ENCODE peak calls at places on chromosomes 2 and 18, in seven cellular contexts. One of them, this sample, is unnamed.

GRCh38 chr18:22275706-22276333 is 106.4 kb downstream of the GATA6 start:
- DNase-seq in ovary: no peak
- DNase-seq in A549: no peak
- DNase-seq in pancreas: no peak
- DNase-seq in colonic mucosa: no peak
- DNase-seq in heart right ventricle: no peak
- DNase-seq in lung: no peak
- DNase-seq in this sample: no peak

GRCh38 chr18:13219576-13219975 is 1.0 kb downstream of the LDLRAD4 start:
- DNase-seq in heart right ventricle: no peak
- DNase-seq in A549: no peak
- DNase-seq in lung: no peak
- DNase-seq in ovary: no peak
- DNase-seq in colonic mucosa: no peak
- DNase-seq in pancreas: no peak
- DNase-seq in this sample: no peak

GRCh38 chr2:43220229-43220981 is 6.0 kb downstream of the ZFP36L2 start:
- DNase-seq in heart right ventricle: no peak
- DNase-seq in pancreas: no peak
- DNase-seq in lung: no peak
- DNase-seq in A549: no peak
- DNase-seq in ovary: no peak
- DNase-seq in colonic mucosa: no peak
- DNase-seq in this sample: no peak

GRCh38 chr18:837922-838321 is 25.9 kb upstream of the YES1 start:
- DNase-seq in pancreas: no peak
- DNase-seq in colonic mucosa: no peak
- DNase-seq in lung: no peak
- DNase-seq in ovary: no peak
- DNase-seq in heart right ventricle: no peak
- DNase-seq in A549: no peak
- DNase-seq in this sample: no peak

GRCh38 chr2:207042155-207042554 is 102.8 kb downstream of the CPO start:
- DNase-seq in A549: no peak
- DNase-seq in pancreas: no peak
- DNase-seq in lung: no peak
- DNase-seq in ovary: no peak
- DNase-seq in heart right ventricle: no peak
- DNase-seq in colonic mucosa: no peak
- DNase-seq in this sample: no peak

GRCh38 chr2:102508863-102509262 is 35.8 kb downstream of the SLC9A4 start:
- DNase-seq in heart right ventricle: no peak
- DNase-seq in lung: no peak
- DNase-seq in A549: no peak
- DNase-seq in ovary: no peak
- DNase-seq in pancreas: no peak
- DNase-seq in colonic mucosa: no peak
- DNase-seq in this sample: no peak

GRCh38 chr2:228017784-228018183 is 146.4 kb downstream of the DAW1 start:
- DNase-seq in colonic mucosa: no peak
- DNase-seq in pancreas: no peak
- DNase-seq in A549: no peak
- DNase-seq in heart right ventricle: no peak
- DNase-seq in ovary: no peak
- DNase-seq in lung: no peak
- DNase-seq in this sample: no peak

GRCh38 chr2:195202163-195202845 is 454.7 kb upstream of the SLC39A10 start:
- DNase-seq in ovary: no peak
- DNase-seq in heart right ventricle: no peak
- DNase-seq in colonic mucosa: no peak
- DNase-seq in pancreas: no peak
- DNase-seq in lung: no peak
- DNase-seq in A549: no peak
- DNase-seq in this sample: no peak

GRCh38 chr18:58559427-58560186 is 69.3 kb downstream of the ALPK2 start:
- DNase-seq in lung: no peak
- DNase-seq in heart right ventricle: no peak
- DNase-seq in ovary: no peak
- DNase-seq in pancreas: no peak
- DNase-seq in colonic mucosa: no peak
- DNase-seq in A549: no peak
- DNase-seq in this sample: no peak

GRCh38 chr2:132608222-132608795 is 61.7 kb downstream of the LYPD1 start:
- DNase-seq in lung: no peak
- DNase-seq in ovary: no peak
- DNase-seq in colonic mucosa: no peak
- DNase-seq in heart right ventricle: no peak
- DNase-seq in pancreas: no peak
- DNase-seq in A549: no peak
- DNase-seq in this sample: no peak

GRCh38 chr2:120243211-120243610 is 9.4 kb upstream of the RALB start:
- DNase-seq in pancreas: no peak
- DNase-seq in ovary: no peak
- DNase-seq in colonic mucosa: no peak
- DNase-seq in lung: no peak
- DNase-seq in A549: no peak
- DNase-seq in heart right ventricle: no peak
- DNase-seq in this sample: no peak

GRCh38 chr2:163554864-163555263 is 180.9 kb downstream of the FIGN start:
- DNase-seq in pancreas: no peak
- DNase-seq in colonic mucosa: no peak
- DNase-seq in A549: no peak
- DNase-seq in lung: no peak
- DNase-seq in heart right ventricle: no peak
- DNase-seq in ovary: no peak
- DNase-seq in this sample: no peak

GRCh38 chr2:234596696-234597575 is 100.1 kb upstream of the ARL4C start:
- DNase-seq in lung: no peak
- DNase-seq in heart right ventricle: no peak
- DNase-seq in colonic mucosa: no peak
- DNase-seq in pancreas: no peak
- DNase-seq in A549: no peak
- DNase-seq in ovary: no peak
- DNase-seq in this sample: no peak

GRCh38 chr2:161134547-161135518 is 25.4 kb upstream of the TANK start:
- DNase-seq in pancreas: no peak
- DNase-seq in A549: no peak
- DNase-seq in lung: no peak
- DNase-seq in ovary: no peak
- DNase-seq in colonic mucosa: peak; percentile 68
- DNase-seq in heart right ventricle: peak; percentile 12
- DNase-seq in this sample: no peak

GRCh38 chr2:233486778-233487552 is 79.6 kb downstream of the USP40 start:
- DNase-seq in ovary: no peak
- DNase-seq in pancreas: no peak
- DNase-seq in heart right ventricle: no peak
- DNase-seq in A549: peak; percentile 70
- DNase-seq in colonic mucosa: no peak
- DNase-seq in lung: no peak
- DNase-seq in this sample: no peak

GRCh38 chr2:40138327-40138726 is 313.6 kb downstream of the SLC8A1 start:
- DNase-seq in pancreas: no peak
- DNase-seq in A549: no peak
- DNase-seq in ovary: no peak
- DNase-seq in colonic mucosa: no peak
- DNase-seq in heart right ventricle: no peak
- DNase-seq in lung: no peak
- DNase-seq in this sample: no peak

GRCh38 chr2:227789803-227790202 is 23.8 kb upstream of the CCL20 start:
- DNase-seq in pancreas: no peak
- DNase-seq in heart right ventricle: no peak
- DNase-seq in lung: no peak
- DNase-seq in A549: no peak
- DNase-seq in colonic mucosa: no peak
- DNase-seq in ovary: no peak
- DNase-seq in this sample: no peak

GRCh38 chr2:241776336-241777166 is at the start of gene GAL3ST2:
- DNase-seq in pancreas: no peak
- DNase-seq in colonic mucosa: peak; percentile 82
- DNase-seq in A549: no peak
- DNase-seq in lung: peak; percentile 21
- DNase-seq in ovary: no peak
- DNase-seq in heart right ventricle: no peak
- DNase-seq in this sample: no peak

GRCh38 chr2:174939046-174939445 is 66.1 kb downstream of the CHN1 start:
- DNase-seq in pancreas: no peak
- DNase-seq in A549: peak; percentile 9
- DNase-seq in lung: no peak
- DNase-seq in heart right ventricle: no peak
- DNase-seq in colonic mucosa: no peak
- DNase-seq in ovary: no peak
- DNase-seq in this sample: no peak

GRCh38 chr2:146985753-146986152 is 859.1 kb upstream of the ACVR2A start:
- DNase-seq in pancreas: no peak
- DNase-seq in lung: no peak
- DNase-seq in ovary: no peak
- DNase-seq in A549: no peak
- DNase-seq in colonic mucosa: no peak
- DNase-seq in heart right ventricle: no peak
- DNase-seq in this sample: no peak

GRCh38 chr2:174259981-174260380 is 11.6 kb upstream of the OLA1 start:
- DNase-seq in pancreas: no peak
- DNase-seq in ovary: no peak
- DNase-seq in A549: no peak
- DNase-seq in heart right ventricle: no peak
- DNase-seq in lung: no peak
- DNase-seq in colonic mucosa: no peak
- DNase-seq in this sample: no peak

GRCh38 chr18:22169011-22169888 is at the start of gene GATA6:
- DNase-seq in heart right ventricle: peak; percentile 90
- DNase-seq in colonic mucosa: peak; percentile 94
- DNase-seq in ovary: peak; percentile 96
- DNase-seq in A549: peak; percentile 75
- DNase-seq in lung: peak; percentile 94
- DNase-seq in pancreas: peak; percentile 92
- DNase-seq in this sample: no peak

GRCh38 chr2:211033765-211034164 is 477.4 kb downstream of the CPS1 start:
- DNase-seq in heart right ventricle: no peak
- DNase-seq in colonic mucosa: no peak
- DNase-seq in pancreas: no peak
- DNase-seq in lung: no peak
- DNase-seq in A549: peak; percentile 0
- DNase-seq in ovary: no peak
- DNase-seq in this sample: no peak

DNA sequence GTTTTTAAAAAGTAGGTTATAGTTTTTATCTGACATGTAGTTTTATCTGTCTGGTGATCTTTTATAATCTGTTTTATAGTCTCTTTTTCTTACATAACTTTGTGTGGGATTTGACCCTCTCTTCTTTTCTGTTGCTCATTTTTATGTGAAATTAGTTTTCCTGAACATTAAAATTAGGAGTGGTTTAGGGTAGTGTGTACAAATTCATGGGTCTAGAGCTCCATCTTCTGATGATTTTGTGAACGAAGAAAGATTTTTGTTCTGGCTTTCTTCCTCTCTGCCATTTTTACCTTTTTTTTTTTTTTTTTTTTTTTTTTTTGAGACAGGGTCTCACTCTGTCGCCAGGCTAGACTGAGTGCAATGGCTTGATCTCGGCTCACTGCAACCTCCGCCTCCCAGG is 46.6 kb downstream of the SLC30A6 start:
- DNase-seq in lung: no peak
- DNase-seq in colonic mucosa: no peak
- DNase-seq in heart right ventricle: no peak
- DNase-seq in pancreas: no peak
- DNase-seq in ovary: no peak
- DNase-seq in A549: no peak
- DNase-seq in this sample: no peak
- TF ChIP-seq CTCF in lung: no peak
- TF ChIP-seq CTCF in colonic mucosa: no peak
- TF ChIP-seq CTCF in heart right ventricle: no peak
- TF ChIP-seq CTCF in pancreas: no peak
- TF ChIP-seq CTCF in ovary: no peak
- TF ChIP-seq CTCF in A549: peak; percentile 36
- TF ChIP-seq CTCF in this sample: no peak

DNA sequence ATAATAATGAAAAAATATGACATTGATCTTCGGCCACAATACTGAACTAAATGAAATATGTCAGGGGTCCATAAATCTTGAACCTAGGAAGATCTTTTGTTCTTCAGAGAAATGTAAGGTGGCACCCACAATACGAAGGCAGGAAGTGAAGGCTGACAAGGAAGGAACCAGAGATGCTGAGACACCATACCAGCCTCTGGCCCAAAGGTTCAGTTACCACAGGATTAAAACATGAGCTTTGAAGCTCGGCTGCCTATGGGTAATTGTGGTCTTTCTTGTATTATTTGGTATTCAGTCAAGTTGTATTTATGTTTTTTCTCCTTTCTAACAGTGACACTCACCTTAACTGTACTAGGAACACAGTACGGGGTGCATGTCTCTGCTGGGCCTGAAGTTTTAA is 448.8 kb upstream of the SETBP1 start:
- DNase-seq in lung: no peak
- DNase-seq in A549: no peak
- DNase-seq in colonic mucosa: no peak
- DNase-seq in pancreas: no peak
- DNase-seq in ovary: no peak
- DNase-seq in heart right ventricle: no peak
- DNase-seq in this sample: no peak
- H3K9me3 ChIP-seq in lung: no peaks in the 10 kb centered on the region
- H3K9me3 ChIP-seq in A549: no peaks in the 10 kb centered on the region
- H3K9me3 ChIP-seq in colonic mucosa: no peaks in the 10 kb centered on the region
- H3K9me3 ChIP-seq in pancreas: no peaks in the 10 kb centered on the region
- H3K9me3 ChIP-seq in ovary: no peaks in the 10 kb centered on the region
- H3K9me3 ChIP-seq in heart right ventricle: no peaks in the 10 kb centered on the region
- H3K9me3 ChIP-seq in this sample: no peaks in the 10 kb centered on the region

GRCh38 chr2:101442667-101443061 is 32.2 kb downstream of the RFX8 start:
- DNase-seq in ovary: no peak
- DNase-seq in heart right ventricle: no peak
- DNase-seq in lung: no peak
- DNase-seq in colonic mucosa: no peak
- DNase-seq in A549: no peak
- DNase-seq in pancreas: no peak
- DNase-seq in this sample: no peak
- TF ChIP-seq CTCF in ovary: no peak
- TF ChIP-seq CTCF in heart right ventricle: no peak
- TF ChIP-seq CTCF in lung: no peak
- TF ChIP-seq CTCF in colonic mucosa: no peak
- TF ChIP-seq CTCF in A549: no peak
- TF ChIP-seq CTCF in pancreas: no peak
- TF ChIP-seq CTCF in this sample: no peak

DNA sequence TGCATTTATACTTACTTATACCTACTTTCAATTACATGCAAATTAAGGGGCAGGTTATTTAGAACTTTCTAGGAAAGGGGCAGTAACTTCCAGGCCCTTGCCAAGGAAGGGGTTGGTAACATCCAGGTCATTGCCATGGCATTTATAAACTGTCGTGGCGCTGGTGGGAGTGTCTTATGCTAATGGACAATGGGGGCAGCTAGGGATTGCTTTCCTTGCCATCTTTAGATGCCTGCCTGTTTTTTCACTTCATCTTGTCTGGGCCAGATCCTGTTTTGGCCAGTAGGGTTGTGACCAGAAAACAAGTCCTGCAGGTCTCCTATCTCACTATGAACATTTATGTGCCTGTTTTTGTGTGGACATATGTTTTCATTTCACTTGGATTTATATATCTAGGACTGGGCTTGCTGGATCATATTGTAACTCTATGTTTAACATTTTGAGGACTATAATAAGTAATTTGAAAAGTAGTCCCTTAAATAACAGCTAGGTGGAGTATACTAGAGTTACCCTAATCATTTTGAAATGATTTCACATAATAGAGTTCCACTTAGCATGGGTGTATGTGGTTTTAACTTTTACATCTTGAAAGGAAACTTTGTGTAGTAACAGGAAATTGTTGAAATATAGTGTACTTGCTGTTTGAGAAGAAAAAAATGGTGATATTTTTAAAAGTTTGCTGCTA is 56.1 kb downstream of the LCLAT1 start:
- DNase-seq in ovary: no peak
- DNase-seq in heart right ventricle: no peak
- DNase-seq in lung: no peak
- DNase-seq in A549: no peak
- DNase-seq in colonic mucosa: no peak
- DNase-seq in pancreas: no peak
- DNase-seq in this sample: no peak
- H3K9me3 ChIP-seq in ovary: no peaks in the 10 kb centered on the region
- H3K9me3 ChIP-seq in heart right ventricle: no peaks in the 10 kb centered on the region
- H3K9me3 ChIP-seq in lung: no peaks in the 10 kb centered on the region
- H3K9me3 ChIP-seq in A549: peaks cover 23% of the 10 kb centered on the region
- H3K9me3 ChIP-seq in colonic mucosa: no peaks in the 10 kb centered on the region
- H3K9me3 ChIP-seq in pancreas: no peaks in the 10 kb centered on the region
- H3K9me3 ChIP-seq in this sample: no peaks in the 10 kb centered on the region

This sample was measured in esophagus squamous epithelium.